ENCODE peak calls at places on chromosome 19, in five cellular contexts. One of them, this sample, is unnamed.

GRCh38 chr19:39951065-39951650 is 16.7 kb upstream of the FCGBP start:
- DNase-seq in H1: no peak
- DNase-seq in HepG2: no peak
- DNase-seq in HCT116: no peak
- DNase-seq in K562: no peak
- DNase-seq in this sample: no peak

GRCh38 chr19:4067396-4068057 is 828 bp upstream of the ZBTB7A start:
- DNase-seq in HepG2: no peak
- DNase-seq in H1: no peak
- DNase-seq in HCT116: no peak
- DNase-seq in K562: peak
- DNase-seq in this sample: no peak

GRCh38 chr19:45670670-45671453 is 2.8 kb downstream of the GIPR start:
- DNase-seq in H1: peak
- DNase-seq in HepG2: peak
- DNase-seq in HCT116: peak
- DNase-seq in K562: peak
- DNase-seq in this sample: peak

GRCh38 chr19:41308450-41309224 is 1.3 kb upstream of the CCDC97 start:
- DNase-seq in K562: peak
- DNase-seq in HepG2: peak
- DNase-seq in H1: peak
- DNase-seq in HCT116: peak
- DNase-seq in this sample: peak

GRCh38 chr19:4523306-4524110 is 5.2 kb upstream of the PLIN4 start:
- DNase-seq in H1: no peak
- DNase-seq in HCT116: peak
- DNase-seq in HepG2: peak
- DNase-seq in K562: peak
- DNase-seq in this sample: no peak

GRCh38 chr19:55468054-55468393 is 3.5 kb upstream of the C19orf85 start:
- DNase-seq in K562: no peak
- DNase-seq in HepG2: no peak
- DNase-seq in HCT116: no peak
- DNase-seq in H1: no peak
- DNase-seq in this sample: no peak

GRCh38 chr19:39014037-39014436 is 18.3 kb downstream of the FBXO27 start:
- DNase-seq in K562: no peak
- DNase-seq in HCT116: no peak
- DNase-seq in H1: no peak
- DNase-seq in HepG2: no peak
- DNase-seq in this sample: no peak

GRCh38 chr19:55537741-55538111 is 793 bp upstream of the SBK2 start:
- DNase-seq in HepG2: no peak
- DNase-seq in K562: no peak
- DNase-seq in HCT116: no peak
- DNase-seq in H1: no peak
- DNase-seq in this sample: no peak

GRCh38 chr19:44072543-44073401 is 813 bp downstream of the ZNF284 start:
- DNase-seq in H1: no peak
- DNase-seq in K562: no peak
- DNase-seq in HepG2: no peak
- DNase-seq in HCT116: no peak
- DNase-seq in this sample: no peak

GRCh38 chr19:46478356-46478986 is 7.1 kb upstream of the PNMA8A start:
- DNase-seq in K562: peak
- DNase-seq in HCT116: no peak
- DNase-seq in H1: no peak
- DNase-seq in HepG2: no peak
- DNase-seq in this sample: no peak

GRCh38 chr19:4360641-4361151 is 17.3 kb downstream of the MPND start:
- DNase-seq in HCT116: no peak
- DNase-seq in HepG2: no peak
- DNase-seq in H1: no peak
- DNase-seq in K562: no peak
- DNase-seq in this sample: no peak

GRCh38 chr19:51372649-51373504 is at the start of gene NKG7:
- DNase-seq in HCT116: no peak
- DNase-seq in HepG2: no peak
- DNase-seq in H1: no peak
- DNase-seq in K562: peak
- DNase-seq in this sample: peak

GRCh38 chr19:29947871-29948270 is 5.8 kb downstream of the URI1 start:
- DNase-seq in HepG2: no peak
- DNase-seq in H1: no peak
- DNase-seq in K562: no peak
- DNase-seq in HCT116: no peak
- DNase-seq in this sample: no peak
- TF ChIP-seq MAX in HepG2: no peak
- TF ChIP-seq MAX in H1: no peak
- TF ChIP-seq MAX in K562: no peak
- TF ChIP-seq MAX in HCT116: no peak
- TF ChIP-seq MAX in this sample: no peak

DNA sequence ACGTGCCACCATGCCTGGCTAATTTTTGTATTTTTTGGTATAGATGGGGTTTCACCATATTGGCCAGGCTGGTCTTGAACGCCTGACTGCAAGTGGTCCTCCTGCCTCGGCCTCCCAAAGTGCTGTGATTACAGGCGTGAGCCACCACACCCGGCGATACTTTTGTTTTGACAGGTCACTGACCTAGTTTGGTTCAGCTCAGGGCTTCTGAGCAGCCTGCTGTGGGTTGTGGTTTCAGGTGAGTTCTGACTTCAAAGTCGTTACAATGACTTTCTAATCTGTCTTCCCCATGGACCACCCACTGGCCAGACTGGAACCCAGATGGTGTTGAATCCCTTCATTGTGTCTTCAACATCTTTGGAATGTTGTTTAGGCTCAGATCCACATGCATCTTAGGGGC is 73.8 kb downstream of the TRPM4 start:
- DNase-seq in HepG2: no peak
- DNase-seq in K562: no peak
- DNase-seq in HCT116: no peak
- DNase-seq in H1: no peak
- DNase-seq in this sample: peak
- TF ChIP-seq SP1 in HepG2: no peak
- TF ChIP-seq SP1 in K562: no peak
- TF ChIP-seq SP1 in HCT116: no peak
- TF ChIP-seq SP1 in H1: no peak
- TF ChIP-seq SP1 in this sample: no peak

DNA sequence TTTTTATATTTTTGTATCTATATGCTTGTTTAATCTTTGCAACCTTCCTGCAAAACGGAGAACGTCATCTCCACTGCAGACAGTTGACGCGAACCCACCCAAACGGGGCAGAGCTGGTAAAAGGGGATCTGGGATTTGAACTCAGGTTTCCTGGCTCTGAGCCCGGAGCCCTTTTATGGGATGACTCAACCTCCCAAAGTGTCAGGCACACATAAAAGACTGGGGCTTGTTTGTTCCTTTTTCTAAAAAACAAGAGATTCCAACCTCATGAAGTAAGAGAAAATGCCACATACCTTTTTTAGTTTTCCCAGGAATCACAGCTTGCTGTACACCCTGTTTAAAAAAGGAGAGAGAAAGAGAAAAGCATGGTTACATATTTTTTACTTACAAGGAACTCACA is 78.9 kb downstream of the GADD45B start:
- DNase-seq in K562: no peak
- DNase-seq in H1: no peak
- DNase-seq in HepG2: peak
- DNase-seq in HCT116: peak
- DNase-seq in this sample: no peak
- TF ChIP-seq ZNF274 in K562: no peak
- TF ChIP-seq ZNF274 in H1: no peak
- TF ChIP-seq ZNF274 in HepG2: no peak
- TF ChIP-seq ZNF274 in HCT116: no peak
- TF ChIP-seq ZNF274 in this sample: no peak

DNA sequence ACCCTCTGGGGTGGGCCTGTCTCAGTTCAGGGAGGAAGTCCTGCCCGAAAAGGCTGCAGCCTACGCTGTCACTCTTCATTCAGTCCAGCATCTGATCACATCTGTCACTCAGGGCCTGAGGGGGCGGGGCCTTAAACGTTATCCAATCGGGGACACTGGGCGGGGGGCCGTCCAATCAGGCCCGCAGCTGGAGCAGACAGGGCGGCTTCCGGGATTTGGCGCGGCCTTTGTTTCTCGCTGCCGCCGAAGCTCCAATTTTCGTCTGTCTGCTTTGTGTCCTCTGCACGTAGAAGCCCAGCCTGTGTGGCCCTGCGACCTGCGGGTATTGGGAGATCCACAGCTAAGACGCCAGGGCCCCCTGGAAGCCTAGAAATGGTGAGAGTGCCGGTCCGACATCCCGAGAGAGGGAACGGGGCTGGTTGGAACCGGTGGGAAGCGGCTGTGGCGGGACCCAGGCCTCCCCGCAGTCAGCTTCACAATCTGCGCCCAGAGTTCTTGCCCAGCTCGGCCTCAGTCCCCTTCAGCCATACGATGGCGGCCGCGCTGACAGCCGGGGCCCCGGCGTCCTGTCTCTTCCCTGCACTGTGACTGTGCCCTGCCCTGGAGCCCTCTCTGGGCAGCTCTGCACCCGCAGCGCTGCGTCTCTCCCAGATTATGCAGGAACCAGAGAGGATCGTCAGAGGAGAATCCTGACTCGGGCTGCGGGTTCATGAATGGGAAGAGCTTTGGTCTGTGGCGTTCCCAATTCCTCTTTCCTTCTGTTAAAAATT is at the start of gene ZNF730:
- DNase-seq in HCT116: no peak
- DNase-seq in K562: peak
- DNase-seq in H1: peak
- DNase-seq in HepG2: no peak
- DNase-seq in this sample: peak
- TF ChIP-seq MAX in HCT116: no peak
- TF ChIP-seq MAX in K562: no peak
- TF ChIP-seq MAX in H1: no peak
- TF ChIP-seq MAX in HepG2: no peak
- TF ChIP-seq MAX in this sample: no peak

This sample was measured in GM12878.